ENCODE peak calls at places on chromosomes 6 and 20, in seven cellular contexts. E, X, J, N, S, P and T are unnamed samples.

GRCh38 chr20:2610941-2611720 is 41.3 kb upstream of the NOP56 start:
- DNase-seq in E (no peak), X (no peak), J (no peak), N (no peak), S (no peak), P (no peak), T (no peak)

GRCh38 chr6:105428342-105428957 is 25.6 kb upstream of the PREP start:
- DNase-seq in E (no peak), X (no peak), J (peak; percentile 52), N (peak; percentile 54), S (no peak), P (no peak), T (peak; percentile 14)

GRCh38 chr6:53985361-53985760 is 125.9 kb upstream of the MLIP start:
- DNase-seq in E (no peak), X (no peak), J (no peak), N (no peak), S (no peak), P (no peak), T (no peak)

GRCh38 chr20:18750735-18751134 is 62.8 kb upstream of the SCP2D1 start:
- DNase-seq in E (no peak), X (no peak), J (no peak), N (no peak), S (no peak), P (no peak), T (no peak)

GRCh38 chr6:108737594-108738546 is 110.4 kb upstream of the ARMC2 start:
- DNase-seq in E (no peak), X (peak; percentile 77), J (peak; percentile 88), N (peak; percentile 94), S (no peak), P (no peak), T (peak; percentile 37)

GRCh38 chr6:93036835-93037234 is 382.5 kb downstream of the EPHA7 start:
- DNase-seq in E (no peak), X (no peak), J (no peak), N (no peak), S (no peak), P (no peak), T (no peak)

GRCh38 chr6:158332237-158332636 is 20.0 kb downstream of the TULP4 start:
- DNase-seq in E (no peak), X (no peak), J (no peak), N (no peak), S (no peak), P (no peak), T (no peak)

GRCh38 chr6:100880149-100880900 is 804 bp downstream of the ASCC3 start:
- DNase-seq in E (no peak), X (no peak), J (peak; percentile 1), N (no peak), S (no peak), P (no peak), T (no peak)

GRCh38 chr20:34564810-34565209 is 6.3 kb downstream of the MAP1LC3A start:
- DNase-seq in E (no peak), X (no peak), J (no peak), N (no peak), S (no peak), P (no peak), T (no peak)

GRCh38 chr20:64131406-64131805 is 24.0 kb upstream of the NPBWR2 start:
- DNase-seq in E (no peak), X (peak; percentile 39), J (no peak), N (peak; percentile 53), S (peak; percentile 31), P (no peak), T (no peak)

GRCh38 chr6:163169521-163169920 is 245.0 kb upstream of the QKI start:
- DNase-seq in E (no peak), X (no peak), J (no peak), N (no peak), S (no peak), P (no peak), T (no peak)

GRCh38 chr6:161372422-161372793 is 98.5 kb upstream of the AGPAT4 start:
- DNase-seq in E (no peak), X (no peak), J (no peak), N (no peak), S (no peak), P (no peak), T (no peak)

GRCh38 chr6:25202505-25202904 is 76.7 kb upstream of the CARMIL1 start:
- DNase-seq in E (no peak), X (no peak), J (no peak), N (peak; percentile 61), S (no peak), P (no peak), T (no peak)